ENCODE peak calls at places on chromosome 16, in seven cellular contexts. K is suprapubic skin; V is psoas muscle; P is caudate nucleus; O is CD4-positive, alpha-beta T cell; J is CD8-positive, alpha-beta memory T cell; Y is tibial artery. M is an unnamed sample.

GRCh38 chr16:29994613-29995329 is 646 bp downstream of the HIRIP3 start:
- DNase-seq in K (no peak), V (peak), P (peak), O (peak), J (peak), Y (peak), M (no peak)

GRCh38 chr16:75282811-75283281 is 31.4 kb upstream of the BCAR1 start:
- DNase-seq in K (no peak), V (no peak), P (no peak), O (no peak), J (no peak), Y (no peak), M (no peak)

GRCh38 chr16:67951485-67951884 is 7.6 kb upstream of the LCAT start:
- DNase-seq in K (no peak), V (peak), P (peak), O (no peak), J (no peak), Y (no peak), M (no peak)

GRCh38 chr16:30005341-30006094 is 5.3 kb downstream of the DOC2A start:
- DNase-seq in K (no peak), V (no peak), P (no peak), O (peak), J (no peak), Y (no peak), M (no peak)

GRCh38 chr16:85912271-85912974 is 13.5 kb downstream of the IRF8 start:
- DNase-seq in K (no peak), V (no peak), P (no peak), O (no peak), J (no peak), Y (no peak), M (no peak)

GRCh38 chr16:67115649-67116048 is 5.9 kb downstream of the PHAF1 start:
- DNase-seq in K (no peak), V (no peak), P (no peak), O (no peak), J (no peak), Y (peak), M (no peak)

GRCh38 chr16:53892155-53892554 is 188.2 kb downstream of the FTO start:
- DNase-seq in K (no peak), V (no peak), P (peak), O (no peak), J (peak), Y (no peak), M (no peak)

GRCh38 chr16:48139517-48139916 is 16.3 kb downstream of the ABCC12 start:
- DNase-seq in K (no peak), V (no peak), P (no peak), O (no peak), J (no peak), Y (no peak), M (no peak)

GRCh38 chr16:85542548-85542927 is 70.6 kb upstream of the GSE1 start:
- DNase-seq in K (no peak), V (no peak), P (no peak), O (no peak), J (no peak), Y (no peak), M (no peak)

GRCh38 chr16:56311208-56312027 is 113.9 kb downstream of the AMFR start:
- DNase-seq in K (no peak), V (no peak), P (no peak), O (no peak), J (no peak), Y (no peak), M (no peak)

GRCh38 chr16:12425134-12425941 is 378.3 kb downstream of the CPPED1 start:
- DNase-seq in K (no peak), V (no peak), P (no peak), O (no peak), J (no peak), Y (no peak), M (no peak)

GRCh38 chr16:35744716-35745115 is 2285.3 kb downstream of the TP53TG3F start:
- DNase-seq in K (no peak), V (no peak), P (no peak), O (no peak), J (no peak), Y (no peak), M (peak)

GRCh38 chr16:64627781-64628180 is 494.1 kb downstream of the CDH11 start:
- DNase-seq in K (no peak), V (no peak), P (no peak), O (no peak), J (no peak), Y (no peak), M (no peak)

GRCh38 chr16:86531193-86531550 is 20.8 kb downstream of the FOXF1 start:
- DNase-seq in K (no peak), V (peak), P (peak), O (no peak), J (no peak), Y (no peak), M (no peak)

GRCh38 chr16:12449795-12450194 is 353.9 kb downstream of the CPPED1 start:
- DNase-seq in K (no peak), V (no peak), P (no peak), O (no peak), J (no peak), Y (no peak), M (no peak)

GRCh38 chr16:53566568-53566967 is 63.6 kb upstream of the AKTIP start:
- DNase-seq in K (no peak), V (no peak), P (no peak), O (no peak), J (no peak), Y (no peak), M (no peak)

GRCh38 chr16:58652741-58653140 is 23.1 kb upstream of the CNOT1 start:
- DNase-seq in K (no peak), V (no peak), P (no peak), O (no peak), J (no peak), Y (no peak), M (no peak)

GRCh38 chr16:67182288-67182687 is 1.5 kb downstream of the MATCAP1 start:
- DNase-seq in K (no peak), V (no peak), P (no peak), O (no peak), J (no peak), Y (no peak), M (no peak)

GRCh38 chr16:47008174-47008573 is 34.7 kb upstream of the DNAJA2 start:
- DNase-seq in K (no peak), V (no peak), P (no peak), O (no peak), J (no peak), Y (no peak), M (no peak)

GRCh38 chr16:57938936-57939871 is 31.7 kb downstream of the CNGB1 start:
- DNase-seq in K (no peak), V (peak), P (no peak), O (no peak), J (no peak), Y (peak), M (no peak)

GRCh38 chr16:15986261-15986660 is 36.8 kb downstream of the ABCC1 start:
- DNase-seq in K (no peak), V (no peak), P (no peak), O (no peak), J (no peak), Y (no peak), M (no peak)

GRCh38 chr16:24482681-24483202 is 56.6 kb upstream of the RBBP6 start:
- DNase-seq in K (no peak), V (no peak), P (no peak), O (no peak), J (no peak), Y (no peak), M (no peak)

GRCh38 chr16:46828943-46829342 is 2.0 kb downstream of the C16orf87 start:
- DNase-seq in K (no peak), V (no peak), P (no peak), O (no peak), J (no peak), Y (no peak), M (no peak)

GRCh38 chr16:8716592-8716991 is 42.2 kb downstream of the ABAT start:
- DNase-seq in K (no peak), V (no peak), P (no peak), O (no peak), J (no peak), Y (no peak), M (no peak)

GRCh38 chr16:86566601-86566965 is at the start of gene FOXC2:
- DNase-seq in K (no peak), V (peak), P (no peak), O (peak), J (no peak), Y (peak), M (no peak)

GRCh38 chr16:35440875-35441274 is 1981.5 kb downstream of the TP53TG3F start:
- DNase-seq in K (no peak), V (no peak), P (no peak), O (no peak), J (no peak), Y (no peak), M (no peak)

GRCh38 chr16:19583665-19584300 is 28.3 kb downstream of the VPS35L start:
- DNase-seq in K (no peak), V (no peak), P (no peak), O (no peak), J (no peak), Y (no peak), M (no peak)

GRCh38 chr16:11835891-11836652 is 15.3 kb downstream of the RSL1D1 start:
- DNase-seq in K (peak), V (no peak), P (no peak), O (no peak), J (no peak), Y (peak), M (no peak)

GRCh38 chr16:24721830-24722238 is 7.6 kb upstream of the TNRC6A start:
- DNase-seq in K (no peak), V (no peak), P (no peak), O (no peak), J (no peak), Y (no peak), M (no peak)

GRCh38 chr16:89490386-89491237 is at the start of gene ANKRD11:
- DNase-seq in K (peak), V (peak), P (peak), O (peak), J (peak), Y (peak), M (peak)

GRCh38 chr16:19879241-19879792 is 5.3 kb downstream of the GPRC5B start:
- DNase-seq in K (no peak), V (no peak), P (no peak), O (no peak), J (no peak), Y (no peak), M (no peak)

GRCh38 chr16:68470461-68471150 is 22.3 kb upstream of the SMPD3 start:
- DNase-seq in K (no peak), V (peak), P (no peak), O (peak), J (no peak), Y (peak), M (no peak)

GRCh38 chr16:78844682-78845081 is 745.2 kb downstream of the WWOX start:
- DNase-seq in K (no peak), V (no peak), P (no peak), O (no peak), J (no peak), Y (no peak), M (no peak)

GRCh38 chr16:47713225-47713595 is 252.1 kb downstream of the PHKB start:
- DNase-seq in K (no peak), V (no peak), P (no peak), O (no peak), J (no peak), Y (no peak), M (no peak)

GRCh38 chr16:67183-67791 is 5.1 kb downstream of the RHBDF1 start:
- DNase-seq in K (no peak), V (peak), P (no peak), O (no peak), J (no peak), Y (no peak), M (no peak)

GRCh38 chr16:64914-65255 is 7.5 kb downstream of the RHBDF1 start:
- DNase-seq in K (no peak), V (no peak), P (no peak), O (no peak), J (no peak), Y (no peak), M (no peak)

GRCh38 chr16:65745-66144 is 6.7 kb downstream of the RHBDF1 start:
- DNase-seq in K (peak), V (peak), P (peak), O (peak), J (peak), Y (peak), M (peak)

GRCh38 chr16:67884-68789 is 4.3 kb downstream of the RHBDF1 start:
- DNase-seq in K (no peak), V (peak), P (no peak), O (no peak), J (no peak), Y (no peak), M (no peak)

GRCh38 chr16:66309-67182 is 5.9 kb downstream of the RHBDF1 start:
- DNase-seq in K (no peak), V (peak), P (no peak), O (no peak), J (no peak), Y (no peak), M (no peak)
- H3K27ac ChIP-seq in K (no peak), V (no peak), P (peak), O (no peak), J (no peak), Y (peak), M (peak)

DNA sequence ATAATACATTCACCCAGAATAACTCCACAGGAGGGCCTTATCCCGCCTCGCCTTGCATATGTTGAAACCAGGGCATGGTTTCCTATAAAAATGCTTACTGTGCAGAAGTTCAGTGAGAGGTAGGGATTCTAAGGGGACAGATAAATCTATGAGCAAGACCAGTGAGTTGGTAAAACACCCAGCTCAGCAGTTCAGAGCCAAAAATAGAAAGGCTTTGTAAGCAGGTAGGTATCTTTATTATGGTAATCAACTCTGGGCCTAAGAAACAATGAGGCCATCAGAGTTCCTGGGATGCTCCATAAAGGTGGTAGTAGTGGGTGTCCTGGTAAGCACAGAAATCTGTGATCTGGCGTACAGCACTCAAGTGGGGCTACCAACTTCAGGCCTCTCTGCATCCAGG is 549.4 kb upstream of the CDH5 start:
- DNase-seq in K (no peak), V (no peak), P (no peak), O (no peak), J (no peak), Y (no peak), M (peak)
- H3K27ac ChIP-seq in K (no peak), V (no peak), P (no peak), O (no peak), J (no peak), Y (no peak), M (no peak)

GRCh38 chr16:3148256-3149192 is 13.7 kb downstream of the ZNF213 start:
- DNase-seq in K (no peak), V (no peak), P (no peak), O (no peak), J (no peak), Y (no peak), M (no peak)
- H3K27ac ChIP-seq in K (no peak), V (no peak), P (no peak), O (no peak), J (no peak), Y (no peak), M (no peak)

GRCh38 chr16:49484454-49484853 is 110.8 kb downstream of the C16orf78 start:
- DNase-seq in K (peak), V (peak), P (peak), O (no peak), J (no peak), Y (peak), M (no peak)
- H3K27ac ChIP-seq in K (no peak), V (no peak), P (no peak), O (no peak), J (no peak), Y (no peak), M (peak)

DNA sequence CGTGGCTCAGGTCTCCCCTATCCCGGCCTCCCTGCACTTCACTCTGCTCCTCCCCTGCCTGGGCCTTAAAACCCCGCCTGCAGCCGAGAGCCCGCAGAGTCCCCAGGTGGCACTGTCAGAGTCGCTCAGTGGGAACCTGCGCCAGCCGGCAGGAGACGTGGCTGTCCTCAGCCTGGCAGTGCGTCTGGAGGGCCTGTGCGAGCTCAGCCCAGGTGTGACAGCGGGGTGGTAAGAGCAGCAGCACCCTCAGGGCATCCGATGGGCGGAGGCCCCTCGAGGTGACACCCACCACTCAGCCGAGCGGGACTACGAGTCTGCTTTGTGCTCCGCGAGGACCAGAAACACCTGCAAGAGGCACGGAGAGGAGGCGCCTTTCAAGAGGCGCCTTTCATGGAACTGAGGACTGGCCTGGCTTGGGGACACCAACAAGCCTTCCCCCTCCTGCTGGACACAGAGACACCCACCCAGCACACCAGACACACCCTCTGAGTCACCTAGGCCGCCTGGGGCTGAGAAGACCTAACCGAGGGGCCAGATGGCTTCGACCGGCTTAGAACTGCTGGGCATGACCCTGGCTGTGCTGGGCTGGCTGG is at the start of gene CLDN9:
- DNase-seq in K (no peak), V (no peak), P (no peak), O (no peak), J (no peak), Y (no peak), M (no peak)
- H3K27ac ChIP-seq in K (no peak), V (no peak), P (no peak), O (no peak), J (no peak), Y (no peak), M (no peak)

GRCh38 chr16:73020409-73020884 is 27.5 kb downstream of the ZFHX3 start:
- DNase-seq in K (no peak), V (peak), P (no peak), O (no peak), J (no peak), Y (peak), M (no peak)

GRCh38 chr16:73017321-73017720 is 30.6 kb downstream of the ZFHX3 start:
- DNase-seq in K (no peak), V (no peak), P (no peak), O (no peak), J (no peak), Y (peak), M (no peak)

GRCh38 chr16:73018796-73019455 is 29.0 kb downstream of the ZFHX3 start:
- DNase-seq in K (no peak), V (no peak), P (no peak), O (no peak), J (no peak), Y (peak), M (no peak)

GRCh38 chr16:73021866-73022495 is 25.9 kb downstream of the ZFHX3 start:
- DNase-seq in K (no peak), V (no peak), P (no peak), O (no peak), J (no peak), Y (peak), M (no peak)

GRCh38 chr16:73019456-73020362 is 28.2 kb downstream of the ZFHX3 start:
- DNase-seq in K (no peak), V (no peak), P (no peak), O (no peak), J (no peak), Y (peak), M (no peak)
- H3K27ac ChIP-seq in K (no peak), V (peak), P (no peak), O (no peak), J (no peak), Y (peak), M (peak)

GRCh38 chr16:22397459-22397858 is 23.0 kb upstream of the CDR2 start:
- DNase-seq in K (no peak), V (no peak), P (no peak), O (no peak), J (no peak), Y (no peak), M (no peak)
- H3K27ac ChIP-seq in K (no peak), V (no peak), P (no peak), O (no peak), J (no peak), Y (no peak), M (no peak)

GRCh38 chr16:73601911-73602310 is 554.0 kb upstream of the ZFHX3 start:
- DNase-seq in K (no peak), V (no peak), P (no peak), O (no peak), J (no peak), Y (no peak), M (no peak)
- H3K27ac ChIP-seq in K (no peak), V (no peak), P (no peak), O (no peak), J (no peak), Y (no peak), M (no peak)

GRCh38 chr16:10752843-10753523 is 9.3 kb downstream of the NUBP1 start:
- DNase-seq in K (no peak), V (peak), P (no peak), O (no peak), J (no peak), Y (peak), M (no peak)
- H3K27ac ChIP-seq in K (no peak), V (no peak), P (no peak), O (no peak), J (no peak), Y (peak), M (no peak)